ENCODE peak calls at places on chromosome X, in six cellular contexts. One of them, this sample, is unnamed. For H3K4me1, the result is how much of the 10 kb centered on the place peaks cover.

GRCh38 chrX:37350034-37350365 is 836 bp downstream of the PRRG1 start:
- ATAC-seq in HepG2: peak
- ATAC-seq in upper lobe of left lung: peak
- ATAC-seq in HCT116: peak
- ATAC-seq in GM12878: no peak
- ATAC-seq in K562: peak
- ATAC-seq in this sample: peak

GRCh38 chrX:2360731-2361130 is 140.0 kb downstream of the DHRSX start:
- ATAC-seq in HepG2: no peak
- ATAC-seq in upper lobe of left lung: no peak
- ATAC-seq in K562: peak
- ATAC-seq in HCT116: no peak
- ATAC-seq in GM12878: no peak
- ATAC-seq in this sample: no peak

GRCh38 chrX:40082447-40083119 is 15.2 kb downstream of the BCOR start:
- ATAC-seq in upper lobe of left lung: peak
- ATAC-seq in HCT116: peak
- ATAC-seq in K562: peak
- ATAC-seq in GM12878: no peak
- ATAC-seq in HepG2: peak
- ATAC-seq in this sample: peak

GRCh38 chrX:39907964-39908616 is 189.7 kb downstream of the BCOR start:
- ATAC-seq in GM12878: peak
- ATAC-seq in HepG2: peak
- ATAC-seq in HCT116: peak
- ATAC-seq in K562: no peak
- ATAC-seq in upper lobe of left lung: peak
- ATAC-seq in this sample: peak

GRCh38 chrX:153885208-153885787 is 675 bp downstream of the L1CAM start:
- ATAC-seq in upper lobe of left lung: no peak
- ATAC-seq in HepG2: no peak
- ATAC-seq in HCT116: peak
- ATAC-seq in K562: peak
- ATAC-seq in GM12878: no peak
- ATAC-seq in this sample: no peak

GRCh38 chrX:2703991-2704369 is 12.9 kb downstream of the CD99 start:
- ATAC-seq in K562: no peak
- ATAC-seq in GM12878: no peak
- ATAC-seq in upper lobe of left lung: peak
- ATAC-seq in HepG2: no peak
- ATAC-seq in HCT116: no peak
- ATAC-seq in this sample: peak

GRCh38 chrX:31307952-31308351 is 236.1 kb upstream of the FTHL17 start:
- ATAC-seq in K562: no peak
- ATAC-seq in GM12878: no peak
- ATAC-seq in HCT116: no peak
- ATAC-seq in HepG2: no peak
- ATAC-seq in upper lobe of left lung: no peak
- ATAC-seq in this sample: no peak

GRCh38 chrX:129359269-129359668 is 164.0 kb downstream of the SMARCA1 start:
- ATAC-seq in HCT116: no peak
- ATAC-seq in GM12878: no peak
- ATAC-seq in upper lobe of left lung: no peak
- ATAC-seq in K562: no peak
- ATAC-seq in HepG2: no peak
- ATAC-seq in this sample: no peak

GRCh38 chrX:16215660-16216059 is 48.4 kb downstream of the MAGEB17 start:
- ATAC-seq in GM12878: no peak
- ATAC-seq in upper lobe of left lung: no peak
- ATAC-seq in HCT116: no peak
- ATAC-seq in K562: no peak
- ATAC-seq in HepG2: no peak
- ATAC-seq in this sample: no peak

GRCh38 chrX:77514177-77514576 is 67.0 kb downstream of the FGF16 start:
- ATAC-seq in GM12878: no peak
- ATAC-seq in HCT116: no peak
- ATAC-seq in HepG2: no peak
- ATAC-seq in K562: no peak
- ATAC-seq in upper lobe of left lung: no peak
- ATAC-seq in this sample: no peak

GRCh38 chrX:121150217-121150616 is 102.8 kb downstream of the GLUD2 start:
- ATAC-seq in HCT116: no peak
- ATAC-seq in upper lobe of left lung: no peak
- ATAC-seq in HepG2: no peak
- ATAC-seq in K562: no peak
- ATAC-seq in GM12878: no peak
- ATAC-seq in this sample: no peak

GRCh38 chrX:32673193-32673592 is 538.2 kb downstream of the DMD start:
- ATAC-seq in K562: no peak
- ATAC-seq in HCT116: no peak
- ATAC-seq in GM12878: peak
- ATAC-seq in HepG2: no peak
- ATAC-seq in upper lobe of left lung: no peak
- ATAC-seq in this sample: no peak

GRCh38 chrX:56975611-56976010 is 19.7 kb downstream of the SPIN3 start:
- ATAC-seq in upper lobe of left lung: no peak
- ATAC-seq in K562: no peak
- ATAC-seq in GM12878: no peak
- ATAC-seq in HCT116: no peak
- ATAC-seq in HepG2: no peak
- ATAC-seq in this sample: no peak

GRCh38 chrX:52213276-52213675 is 28.6 kb downstream of the MAGED4 start:
- ATAC-seq in K562: no peak
- ATAC-seq in HepG2: no peak
- ATAC-seq in GM12878: no peak
- ATAC-seq in HCT116: no peak
- ATAC-seq in upper lobe of left lung: no peak
- ATAC-seq in this sample: no peak

GRCh38 chrX:80266979-80267378 is 153.3 kb upstream of the TENT5D start:
- ATAC-seq in GM12878: no peak
- ATAC-seq in upper lobe of left lung: no peak
- ATAC-seq in HepG2: no peak
- ATAC-seq in HCT116: no peak
- ATAC-seq in K562: no peak
- ATAC-seq in this sample: no peak

GRCh38 chrX:40544343-40545250 is 36.2 kb upstream of the ATP6AP2 start:
- ATAC-seq in K562: peak
- ATAC-seq in HCT116: no peak
- ATAC-seq in GM12878: peak
- ATAC-seq in HepG2: peak
- ATAC-seq in upper lobe of left lung: no peak
- ATAC-seq in this sample: no peak

GRCh38 chrX:15472523-15472922 is 20.6 kb downstream of the PIR start:
- ATAC-seq in K562: no peak
- ATAC-seq in upper lobe of left lung: no peak
- ATAC-seq in HCT116: no peak
- ATAC-seq in HepG2: no peak
- ATAC-seq in GM12878: no peak
- ATAC-seq in this sample: no peak

GRCh38 chrX:155086202-155086840 is 15.0 kb downstream of the BRCC3 start:
- ATAC-seq in HCT116: peak
- ATAC-seq in upper lobe of left lung: peak
- ATAC-seq in GM12878: peak
- ATAC-seq in HepG2: peak
- ATAC-seq in K562: peak
- ATAC-seq in this sample: no peak

GRCh38 chrX:24672701-24673190 is 21.0 kb upstream of the POLA1 start:
- ATAC-seq in GM12878: no peak
- ATAC-seq in upper lobe of left lung: no peak
- ATAC-seq in K562: peak
- ATAC-seq in HCT116: no peak
- ATAC-seq in HepG2: peak
- ATAC-seq in this sample: no peak

GRCh38 chrX:38937926-38938325 is 136.7 kb downstream of the MID1IP1 start:
- ATAC-seq in GM12878: no peak
- ATAC-seq in HCT116: no peak
- ATAC-seq in upper lobe of left lung: no peak
- ATAC-seq in HepG2: no peak
- ATAC-seq in K562: no peak
- ATAC-seq in this sample: no peak

GRCh38 chrX:2137882-2138281 is 362.9 kb downstream of the DHRSX start:
- ATAC-seq in HepG2: no peak
- ATAC-seq in upper lobe of left lung: no peak
- ATAC-seq in GM12878: no peak
- ATAC-seq in K562: no peak
- ATAC-seq in HCT116: no peak
- ATAC-seq in this sample: no peak

GRCh38 chrX:44971674-44972073 is 98.7 kb downstream of the KDM6A start:
- ATAC-seq in K562: peak
- ATAC-seq in HCT116: no peak
- ATAC-seq in HepG2: no peak
- ATAC-seq in upper lobe of left lung: no peak
- ATAC-seq in GM12878: no peak
- ATAC-seq in this sample: no peak

GRCh38 chrX:54447461-54447860 is 7.3 kb downstream of the TSR2 start:
- ATAC-seq in upper lobe of left lung: no peak
- ATAC-seq in HepG2: peak
- ATAC-seq in K562: peak
- ATAC-seq in GM12878: peak
- ATAC-seq in HCT116: peak
- ATAC-seq in this sample: no peak

GRCh38 chrX:129779747-129780146 is at the start of gene SASH3:
- ATAC-seq in HCT116: no peak
- ATAC-seq in K562: no peak
- ATAC-seq in HepG2: no peak
- ATAC-seq in upper lobe of left lung: peak
- ATAC-seq in GM12878: peak
- ATAC-seq in this sample: peak

GRCh38 chrX:98294310-98294709 is 1410.6 kb downstream of the RPA4 start:
- ATAC-seq in GM12878: no peak
- ATAC-seq in HCT116: no peak
- ATAC-seq in upper lobe of left lung: no peak
- ATAC-seq in HepG2: no peak
- ATAC-seq in K562: no peak
- ATAC-seq in this sample: no peak

GRCh38 chrX:13014111-13015094 is 30.0 kb downstream of the FAM9C start:
- ATAC-seq in K562: peak
- ATAC-seq in HCT116: no peak
- ATAC-seq in upper lobe of left lung: no peak
- ATAC-seq in GM12878: peak
- ATAC-seq in HepG2: no peak
- ATAC-seq in this sample: no peak

GRCh38 chrX:104789784-104790183 is 223.8 kb downstream of the IL1RAPL2 start:
- ATAC-seq in upper lobe of left lung: no peak
- ATAC-seq in HepG2: no peak
- ATAC-seq in K562: no peak
- ATAC-seq in HCT116: no peak
- ATAC-seq in GM12878: no peak
- ATAC-seq in this sample: no peak

GRCh38 chrX:11334165-11334564 is 41.0 kb downstream of the AMELX start:
- ATAC-seq in upper lobe of left lung: no peak
- ATAC-seq in HCT116: no peak
- ATAC-seq in GM12878: no peak
- ATAC-seq in HepG2: no peak
- ATAC-seq in K562: peak
- ATAC-seq in this sample: no peak

GRCh38 chrX:11331788-11332187 is 38.6 kb downstream of the AMELX start:
- ATAC-seq in HepG2: no peak
- ATAC-seq in HCT116: no peak
- ATAC-seq in upper lobe of left lung: no peak
- ATAC-seq in GM12878: no peak
- ATAC-seq in K562: no peak
- ATAC-seq in this sample: no peak

GRCh38 chrX:11341274-11342256 is 48.4 kb downstream of the AMELX start:
- ATAC-seq in GM12878: peak
- ATAC-seq in HepG2: no peak
- ATAC-seq in HCT116: no peak
- ATAC-seq in upper lobe of left lung: peak
- ATAC-seq in K562: peak
- ATAC-seq in this sample: peak

GRCh38 chrX:11337292-11338009 is 44.2 kb downstream of the AMELX start:
- ATAC-seq in upper lobe of left lung: no peak
- ATAC-seq in HepG2: no peak
- ATAC-seq in GM12878: no peak
- ATAC-seq in K562: no peak
- ATAC-seq in HCT116: no peak
- ATAC-seq in this sample: no peak

DNA sequence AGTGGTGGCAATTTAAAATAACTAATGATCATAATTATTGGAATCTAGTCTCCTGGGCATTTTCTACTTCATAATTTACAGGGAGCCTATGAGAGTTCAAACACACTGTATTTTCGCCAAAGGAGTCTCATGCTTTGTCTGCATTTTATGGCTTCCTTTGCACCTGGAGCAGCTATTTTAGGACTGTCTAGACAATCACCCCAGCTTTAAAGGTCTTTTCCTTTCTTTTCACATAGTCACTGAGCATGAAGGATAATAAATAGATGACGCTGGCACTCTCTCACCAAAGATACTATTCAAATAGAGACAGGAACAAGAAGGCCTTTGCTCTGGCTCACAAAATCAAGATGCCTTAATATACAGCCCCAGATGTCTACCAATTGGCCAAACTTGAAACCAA is 43.0 kb downstream of the AMELX start:
- ATAC-seq in K562: no peak
- ATAC-seq in HepG2: no peak
- ATAC-seq in upper lobe of left lung: no peak
- ATAC-seq in GM12878: no peak
- ATAC-seq in HCT116: no peak
- ATAC-seq in this sample: no peak
- H3K4me1 ChIP-seq in K562: under half
- H3K4me1 ChIP-seq in HepG2: under half
- H3K4me1 ChIP-seq in upper lobe of left lung: under half
- H3K4me1 ChIP-seq in GM12878: under half
- H3K4me1 ChIP-seq in HCT116: under half
- H3K4me1 ChIP-seq in this sample: under half

GRCh38 chrX:47232803-47233332 is at the start of gene USP11:
- ATAC-seq in upper lobe of left lung: peak
- ATAC-seq in HCT116: peak
- ATAC-seq in HepG2: peak
- ATAC-seq in K562: peak
- ATAC-seq in GM12878: peak
- ATAC-seq in this sample: peak
- TF ChIP-seq POLR2A in upper lobe of left lung: no peak
- TF ChIP-seq POLR2A in HCT116: no peak
- TF ChIP-seq POLR2A in HepG2: peak
- TF ChIP-seq POLR2A in K562: peak
- TF ChIP-seq POLR2A in GM12878: peak
- TF ChIP-seq POLR2A in this sample: peak

GRCh38 chrX:17736856-17737706 is at the start of gene SCML1:
- ATAC-seq in HCT116: peak
- ATAC-seq in GM12878: peak
- ATAC-seq in K562: peak
- ATAC-seq in upper lobe of left lung: peak
- ATAC-seq in HepG2: peak
- ATAC-seq in this sample: peak
- TF ChIP-seq POLR2AphosphoS5 in HCT116: no peak
- TF ChIP-seq POLR2AphosphoS5 in GM12878: no peak
- TF ChIP-seq POLR2AphosphoS5 in K562: no peak
- TF ChIP-seq POLR2AphosphoS5 in upper lobe of left lung: peak
- TF ChIP-seq POLR2AphosphoS5 in HepG2: peak
- TF ChIP-seq POLR2AphosphoS5 in this sample: peak

DNA sequence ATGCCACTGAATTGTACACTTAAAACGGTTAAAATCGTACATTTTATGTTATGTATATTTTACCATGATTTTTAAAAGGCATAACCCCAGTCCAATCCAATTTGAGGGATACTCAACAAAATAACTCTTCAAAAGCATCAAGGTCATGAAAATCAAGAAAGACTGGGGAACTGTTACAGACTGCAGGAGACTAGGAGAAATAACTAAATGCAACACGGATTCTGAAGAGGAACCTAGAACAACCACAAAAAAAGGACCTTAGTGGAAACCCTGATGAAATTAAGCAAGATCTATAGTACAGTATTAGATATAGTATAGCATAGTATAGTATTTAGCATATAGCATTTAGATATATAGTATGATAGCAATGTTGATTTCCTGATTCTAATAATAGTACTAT is 26.8 kb downstream of the SH3KBP1 start:
- ATAC-seq in K562: no peak
- ATAC-seq in HepG2: no peak
- ATAC-seq in GM12878: no peak
- ATAC-seq in upper lobe of left lung: no peak
- ATAC-seq in HCT116: no peak
- ATAC-seq in this sample: no peak
- H3K4me1 ChIP-seq in K562: under half
- H3K4me1 ChIP-seq in HepG2: under half
- H3K4me1 ChIP-seq in GM12878: under half
- H3K4me1 ChIP-seq in upper lobe of left lung: under half
- H3K4me1 ChIP-seq in HCT116: under half
- H3K4me1 ChIP-seq in this sample: under half

This sample was measured in gastroesophageal sphincter.